ENCODE peak calls at places on chromosomes 6 and 20, in five cellular contexts. J is heart left ventricle, T is IMR-90, Z is HepG2, F is ovary. M is an unnamed sample.

GRCh38 chr6:152277826-152278247 is 359.3 kb downstream of the SYNE1 start:
- DNase-seq in J (no peak), T (no peak), Z (peak; percentile 77), F (peak; percentile 75), M (no peak)

GRCh38 chr20:3739926-3740599 is 7.6 kb downstream of the HSPA12B start:
- DNase-seq in J (no peak), T (no peak), Z (peak; percentile 34), F (no peak), M (no peak)

GRCh38 chr6:104952911-104953409 is 3.9 kb upstream of the LIN28B start:
- DNase-seq in J (no peak), T (no peak), Z (no peak), F (no peak), M (no peak)

GRCh38 chr6:127192911-127193503 is 73.7 kb upstream of the RNF146 start:
- DNase-seq in J (no peak), T (peak; percentile 62), Z (no peak), F (no peak), M (no peak)

GRCh38 chr20:41213150-41213820 is 75.9 kb downstream of the PLCG1 start:
- DNase-seq in J (peak; percentile 40), T (peak; percentile 48), Z (no peak), F (no peak), M (no peak)

GRCh38 chr6:11766589-11767450 is 11.8 kb downstream of the ADTRP start:
- DNase-seq in J (no peak), T (peak; percentile 98), Z (peak; percentile 10), F (no peak), M (no peak)

GRCh38 chr6:53735896-53736295 is 58.9 kb upstream of the LRRC1 start:
- DNase-seq in J (no peak), T (no peak), Z (no peak), F (no peak), M (no peak)

GRCh38 chr6:164693934-164694333 is 615.5 kb downstream of the C6orf118 start:
- DNase-seq in J (no peak), T (no peak), Z (no peak), F (no peak), M (no peak)

GRCh38 chr20:2693286-2693995 is 861 bp downstream of the EBF4 start:
- DNase-seq in J (peak; percentile 54), T (no peak), Z (no peak), F (peak; percentile 75), M (peak; percentile 77)

GRCh38 chr6:165222315-165223025 is 86.9 kb downstream of the C6orf118 start:
- DNase-seq in J (no peak), T (no peak), Z (no peak), F (no peak), M (no peak)

GRCh38 chr6:28212510-28213212 is 12.4 kb upstream of the ZSCAN9 start:
- DNase-seq in J (no peak), T (peak; percentile 90), Z (peak; percentile 79), F (no peak), M (no peak)
- TF ChIP-seq POLR2A in J (no peak), T (no peak), Z (no peak), F (no peak), M (no peak)

GRCh38 chr6:128498244-128498643 is 22.2 kb downstream of the PTPRK start:
- DNase-seq in J (no peak), T (no peak), Z (no peak), F (no peak), M (no peak)
- H3K4me1 ChIP-seq in J (peaks cover 12% of the 10 kb centered on the region), T (peaks cover 10% of the 10 kb centered on the region), Z (peaks cover 88% of the 10 kb centered on the region), F (peaks cover 10% of the 10 kb centered on the region), M (peaks cover 51% of the 10 kb centered on the region)

GRCh38 chr6:3088853-3089445 is 20.7 kb downstream of the RIPK1 start:
- DNase-seq in J (peak; percentile 11), T (peak; percentile 11), Z (no peak), F (no peak), M (no peak)
- H3K27ac ChIP-seq in J (peak overlapping the region; percentile 57), T (peak overlapping the region; percentile 97), Z (no peak overlapping the region), F (no peak overlapping the region), M (peak overlapping the region; percentile 48)

GRCh38 chr6:46026307-46026706 is 10.6 kb upstream of the CLIC5 start:
- DNase-seq in J (no peak), T (no peak), Z (no peak), F (no peak), M (no peak)
- TF ChIP-seq POLR2A in J (no peak), T (no peak), Z (no peak), F (no peak), M (no peak)

GRCh38 chr6:27139753-27140522 is 107.6 kb upstream of the PRSS16 start:
- DNase-seq in J (no peak), T (peak; percentile 26), Z (no peak), F (no peak), M (no peak)
- H3K4me1 ChIP-seq in J (no peaks in the 10 kb centered on the region), T (no peaks in the 10 kb centered on the region), Z (peaks cover 17% of the 10 kb centered on the region), F (peaks cover 7% of the 10 kb centered on the region), M (peaks cover 22% of the 10 kb centered on the region)

GRCh38 chr6:47521966-47522365 is 44.4 kb downstream of the CD2AP start:
- DNase-seq in J (no peak), T (no peak), Z (no peak), F (no peak), M (no peak)
- H3K27ac ChIP-seq in J (no peak overlapping the region), T (no peak overlapping the region), Z (no peak overlapping the region), F (no peak overlapping the region), M (no peak overlapping the region)

GRCh38 chr6:30625511-30625910 is 1.2 kb upstream of the ATAT1 start:
- DNase-seq in J (no peak), T (no peak), Z (no peak), F (no peak), M (no peak)

DNA sequence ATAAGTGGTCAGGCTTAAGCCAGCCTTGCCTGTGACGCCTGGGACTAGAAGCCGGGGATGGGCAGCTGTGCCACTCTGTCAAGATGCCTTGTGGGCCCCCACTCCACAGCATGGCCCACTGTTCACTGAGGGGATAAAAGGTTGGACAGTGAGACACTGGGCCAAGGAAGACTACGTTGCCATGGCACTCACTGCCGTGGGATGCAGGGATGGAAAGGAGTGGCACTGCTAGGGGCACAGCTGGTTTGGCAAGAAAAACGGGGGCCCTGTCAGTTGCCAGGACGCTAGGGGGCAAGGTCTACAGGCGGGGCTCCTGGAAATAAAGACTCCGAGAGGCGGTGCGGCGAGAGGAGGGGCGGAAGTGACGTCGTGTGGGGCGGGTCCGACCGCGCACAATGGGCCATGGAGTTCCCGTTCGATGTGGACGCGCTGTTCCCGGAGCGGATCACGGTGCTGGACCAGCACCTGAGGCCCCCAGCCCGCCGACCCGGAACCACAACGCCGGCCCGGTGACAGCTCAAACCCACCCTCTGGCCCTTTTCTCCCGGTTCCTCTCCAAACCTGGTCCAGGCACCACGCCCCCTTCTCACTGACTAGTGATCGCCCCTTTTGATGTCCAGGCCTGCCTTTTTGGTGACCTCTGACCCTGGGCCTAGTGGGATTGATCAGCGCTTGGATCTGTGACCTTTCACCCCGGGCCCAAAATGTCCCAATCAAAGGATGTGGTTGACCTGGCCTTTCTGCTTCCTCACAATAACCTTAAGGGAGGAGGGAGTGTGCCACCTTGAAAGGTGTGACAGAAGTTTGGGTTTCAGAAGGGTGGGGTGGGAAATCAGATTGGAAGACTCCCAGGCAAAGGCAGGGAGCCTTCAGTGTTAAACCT is at the start of gene ATAT1:
- DNase-seq in J (peak; percentile 91), T (peak; percentile 68), Z (peak; percentile 88), F (peak; percentile 91), M (peak; percentile 96)
- TF ChIP-seq POLR2A in J (peak; percentile 48), T (peak; percentile 76), Z (peak; percentile 88), F (peak; percentile 58), M (peak; percentile 40)

GRCh38 chr6:15357832-15358231 is 112.0 kb downstream of the JARID2 start:
- DNase-seq in J (no peak), T (no peak), Z (no peak), F (no peak), M (no peak)
- H3K4me1 ChIP-seq in J (no peaks in the 10 kb centered on the region), T (peaks cover 17% of the 10 kb centered on the region), Z (peaks cover 27% of the 10 kb centered on the region), F (peaks cover 5% of the 10 kb centered on the region), M (peaks cover 9% of the 10 kb centered on the region)